ENCODE peak calls at places on chromosomes 6 and 20, in four cellular contexts. R is IMR-90, K is neuronal stem cell, T is mesendoderm. Y is an unnamed sample.

GRCh38 chr20:347640-348484 is 951 bp downstream of the NRSN2 start:
- DNase-seq in R (peak), K (peak), T (peak), Y (peak)

GRCh38 chr6:159760602-159761057 is 1.2 kb upstream of the ACAT2 start:
- DNase-seq in R (peak), K (peak), T (peak), Y (peak)

GRCh38 chr20:45257161-45257560 is 2.8 kb upstream of the SLPI start:
- DNase-seq in R (no peak), K (no peak), T (no peak), Y (no peak)

GRCh38 chr6:111852704-111853103 is 20.5 kb downstream of the FYN start:
- DNase-seq in R (peak), K (no peak), T (no peak), Y (peak)

GRCh38 chr6:87154641-87155271 is 609 bp upstream of the ZNF292 start:
- DNase-seq in R (peak), K (no peak), T (peak), Y (peak)

GRCh38 chr6:125919618-125920017 is 37.0 kb upstream of the HINT3 start:
- DNase-seq in R (no peak), K (no peak), T (no peak), Y (no peak)

GRCh38 chr6:25138024-25138696 is 141.0 kb upstream of the CARMIL1 start:
- DNase-seq in R (peak), K (no peak), T (no peak), Y (peak)

GRCh38 chr6:34519971-34520644 is 36.0 kb downstream of the SPDEF start:
- DNase-seq in R (no peak), K (no peak), T (no peak), Y (no peak)

GRCh38 chr20:9440891-9441290 is 73.5 kb upstream of the LAMP5 start:
- DNase-seq in R (peak), K (no peak), T (no peak), Y (no peak)

GRCh38 chr6:47094351-47094925 is 52.3 kb upstream of the ADGRF1 start:
- DNase-seq in R (peak), K (no peak), T (peak), Y (peak)

GRCh38 chr20:63706027-63706695 is 1.6 kb downstream of the ARFRP1 start:
- DNase-seq in R (no peak), K (no peak), T (no peak), Y (no peak)

GRCh38 chr6:14791525-14791924 is 454.3 kb upstream of the JARID2 start:
- DNase-seq in R (peak), K (no peak), T (no peak), Y (peak)

GRCh38 chr6:30876039-30876730 is 8.1 kb upstream of the DDR1 start:
- DNase-seq in R (peak), K (no peak), T (no peak), Y (no peak)

GRCh38 chr20:12966468-12967085 is 42.2 kb upstream of the SPTLC3 start:
- DNase-seq in R (peak), K (no peak), T (peak), Y (peak)

GRCh38 chr6:163573503-163574179 is 159.1 kb downstream of the QKI start:
- DNase-seq in R (no peak), K (no peak), T (peak), Y (no peak)

GRCh38 chr6:137867685-137868509 is 838 bp downstream of the TNFAIP3 start:
- DNase-seq in R (peak), K (peak), T (no peak), Y (no peak)

GRCh38 chr6:107665386-107665785 is 158.7 kb downstream of the SCML4 start:
- DNase-seq in R (peak), K (no peak), T (no peak), Y (no peak)

GRCh38 chr6:10486215-10486614 is 34.9 kb upstream of the GCNT2 start:
- DNase-seq in R (no peak), K (no peak), T (no peak), Y (no peak)

GRCh38 chr6:75436869-75437268 is 56.7 kb downstream of the FILIP1 start:
- DNase-seq in R (no peak), K (no peak), T (no peak), Y (peak)

GRCh38 chr6:158663465-158664167 is 13.8 kb downstream of the SYTL3 start:
- DNase-seq in R (no peak), K (no peak), T (no peak), Y (peak)

GRCh38 chr6:28349344-28349891 is 329 bp upstream of the ZKSCAN3 start:
- DNase-seq in R (no peak), K (no peak), T (no peak), Y (no peak)

GRCh38 chr6:44143731-44144130 is 14.9 kb upstream of the CAPN11 start:
- DNase-seq in R (no peak), K (no peak), T (no peak), Y (no peak)

GRCh38 chr20:31712564-31713311 is 9.9 kb downstream of the BCL2L1 start:
- DNase-seq in R (peak), K (peak), T (peak), Y (peak)

GRCh38 chr6:151958332-151958731 is 150.8 kb downstream of the ESR1 start:
- DNase-seq in R (no peak), K (no peak), T (no peak), Y (peak)

GRCh38 chr6:40320441-40320840 is 266.7 kb downstream of the LRFN2 start:
- DNase-seq in R (no peak), K (no peak), T (no peak), Y (no peak)

GRCh38 chr6:137155830-137156229 is 17.6 kb downstream of the IL22RA2 start:
- DNase-seq in R (no peak), K (no peak), T (no peak), Y (no peak)

GRCh38 chr6:166006593-166007301 is 160.9 kb downstream of the TBXT start:
- DNase-seq in R (peak), K (no peak), T (peak), Y (peak)

GRCh38 chr6:163554663-163555062 is 140.1 kb downstream of the QKI start:
- DNase-seq in R (peak), K (no peak), T (peak), Y (peak)

GRCh38 chr20:34461779-34462087 is 54.5 kb upstream of the DYNLRB1 start:
- DNase-seq in R (peak), K (no peak), T (no peak), Y (no peak)

GRCh38 chr6:445571-446417 is 54.2 kb downstream of the IRF4 start:
- DNase-seq in R (no peak), K (no peak), T (no peak), Y (no peak)

GRCh38 chr6:11172501-11173337 is 59.7 kb downstream of the NEDD9 start:
- DNase-seq in R (peak), K (peak), T (peak), Y (peak)

GRCh38 chr20:6908673-6909072 is 141.2 kb downstream of the BMP2 start:
- DNase-seq in R (no peak), K (peak), T (peak), Y (peak)

GRCh38 chr20:23131766-23132165 is 45.6 kb upstream of the CD93 start:
- DNase-seq in R (no peak), K (no peak), T (no peak), Y (peak)

GRCh38 chr20:23132293-23132929 is 46.3 kb upstream of the CD93 start:
- DNase-seq in R (no peak), K (no peak), T (no peak), Y (peak)

GRCh38 chr20:23133560-23133998 is 47.5 kb upstream of the CD93 start:
- DNase-seq in R (no peak), K (no peak), T (peak), Y (no peak)

GRCh38 chr20:23130622-23130916 is 44.4 kb upstream of the CD93 start:
- DNase-seq in R (no peak), K (no peak), T (no peak), Y (no peak)

GRCh38 chr20:23132930-23133559 is 46.9 kb upstream of the CD93 start:
- DNase-seq in R (no peak), K (no peak), T (peak), Y (peak)
- H4K8ac ChIP-seq in R (no peak), K (no peak), T (no peak), Y (no peak)

DNA sequence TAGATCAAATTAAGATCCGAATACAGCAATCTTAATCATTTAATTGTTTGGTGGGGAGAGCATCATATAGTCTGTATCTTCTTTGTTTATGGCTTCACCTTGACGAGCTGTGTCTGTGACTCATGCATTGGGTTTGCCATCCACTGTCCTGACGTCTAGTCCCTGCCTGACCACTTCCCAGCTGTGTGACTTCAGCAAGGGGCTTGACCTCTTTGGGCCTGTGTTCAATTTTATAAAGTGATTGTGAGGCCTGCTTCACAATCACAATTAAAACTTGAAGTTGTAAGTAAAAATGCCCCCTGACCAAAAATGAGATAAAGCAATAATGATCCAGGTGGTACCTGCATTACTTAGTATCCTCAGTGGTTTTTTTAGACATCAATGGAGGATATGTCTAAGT is 209.2 kb downstream of the ZNF217 start:
- DNase-seq in R (no peak), K (no peak), T (no peak), Y (no peak)
- H4K8ac ChIP-seq in R (no peak), K (no peak), T (no peak), Y (no peak)

GRCh38 chr20:48740269-48740603 is 87.6 kb downstream of the PREX1 start:
- DNase-seq in R (no peak), K (no peak), T (no peak), Y (no peak)
- H4K8ac ChIP-seq in R (no peak), K (no peak), T (no peak), Y (no peak)

GRCh38 chr6:43120938-43121913 is 45.1 kb downstream of the PTK7 start:
- DNase-seq in R (peak), K (no peak), T (peak), Y (peak)

GRCh38 chr6:43113431-43114260 is 37.5 kb downstream of the PTK7 start:
- DNase-seq in R (no peak), K (no peak), T (peak), Y (no peak)

GRCh38 chr6:43119456-43119855 is 43.3 kb downstream of the PTK7 start:
- DNase-seq in R (no peak), K (no peak), T (no peak), Y (no peak)

GRCh38 chr6:43120101-43120730 is 44.1 kb downstream of the PTK7 start:
- DNase-seq in R (no peak), K (no peak), T (no peak), Y (no peak)

GRCh38 chr6:43115365-43115764 is 39.3 kb downstream of the PTK7 start:
- DNase-seq in R (no peak), K (no peak), T (peak), Y (peak)
- H4K8ac ChIP-seq in R (peak), K (no peak), T (no peak), Y (peak)

Y was measured in trophoblast cell.